ENCODE peak calls at places on chromosome 13, in eight cellular contexts. Y is fibroblast of lung, M is transverse colon, G is RWPE1, P is colonic mucosa, L is WTC11, B is psoas muscle, V is astrocyte of the cerebellum. T is an unnamed sample.
A peak's percentile ranks its signal among the peaks of the same experiment; 100 is the strongest.

GRCh38 chr13:31049833-31050232 is 111.9 kb downstream of the HSPH1 start:
- DNase-seq in Y (no peak), M (no peak), G (no peak), P (no peak), L (no peak), B (peak; percentile 61), V (no peak), T (no peak)

GRCh38 chr13:106096661-106097092 is 438.8 kb downstream of the EFNB2 start:
- DNase-seq in Y (no peak), M (no peak), G (peak; percentile 30), P (no peak), L (no peak), B (no peak), V (no peak), T (no peak)

GRCh38 chr13:113591750-113592149 is 7.2 kb downstream of the TFDP1 start:
- DNase-seq in Y (no peak), M (peak; percentile 1), G (no peak), P (peak; percentile 5), L (no peak), B (peak; percentile 12), V (no peak), T (no peak)

GRCh38 chr13:50403311-50403710 is 388.1 kb downstream of the KCNRG start:
- DNase-seq in Y (no peak), M (no peak), G (no peak), P (no peak), L (no peak), B (no peak), V (no peak), T (no peak)

GRCh38 chr13:26540319-26540718 is 17.2 kb upstream of the WASF3 start:
- DNase-seq in Y (no peak), M (no peak), G (no peak), P (no peak), L (no peak), B (peak; percentile 58), V (no peak), T (no peak)

GRCh38 chr13:32253911-32254399 is 61.2 kb downstream of the ZAR1L start:
- DNase-seq in Y (no peak), M (no peak), G (no peak), P (peak; percentile 52), L (no peak), B (no peak), V (no peak), T (no peak)

GRCh38 chr13:98216135-98216565 is 39.1 kb upstream of the RNF113B start:
- DNase-seq in Y (peak; percentile 91), M (no peak), G (no peak), P (no peak), L (no peak), B (peak; percentile 63), V (peak; percentile 82), T (no peak)

GRCh38 chr13:80497978-80498377 is 157.1 kb upstream of the SPRY2 start:
- DNase-seq in Y (no peak), M (no peak), G (no peak), P (no peak), L (no peak), B (no peak), V (no peak), T (no peak)

GRCh38 chr13:44052843-44053607 is 173.3 kb downstream of the LACC1 start:
- DNase-seq in Y (peak; percentile 70), M (peak; percentile 17), G (no peak), P (no peak), L (peak; percentile 29), B (no peak), V (no peak), T (no peak)

GRCh38 chr13:53398051-53398450 is 369.4 kb downstream of the OLFM4 start:
- DNase-seq in Y (no peak), M (no peak), G (no peak), P (no peak), L (no peak), B (no peak), V (no peak), T (no peak)

GRCh38 chr13:80871481-80871880 is 530.6 kb upstream of the SPRY2 start:
- DNase-seq in Y (peak; percentile 67), M (no peak), G (peak; percentile 13), P (no peak), L (no peak), B (no peak), V (peak; percentile 8), T (no peak)

DNA sequence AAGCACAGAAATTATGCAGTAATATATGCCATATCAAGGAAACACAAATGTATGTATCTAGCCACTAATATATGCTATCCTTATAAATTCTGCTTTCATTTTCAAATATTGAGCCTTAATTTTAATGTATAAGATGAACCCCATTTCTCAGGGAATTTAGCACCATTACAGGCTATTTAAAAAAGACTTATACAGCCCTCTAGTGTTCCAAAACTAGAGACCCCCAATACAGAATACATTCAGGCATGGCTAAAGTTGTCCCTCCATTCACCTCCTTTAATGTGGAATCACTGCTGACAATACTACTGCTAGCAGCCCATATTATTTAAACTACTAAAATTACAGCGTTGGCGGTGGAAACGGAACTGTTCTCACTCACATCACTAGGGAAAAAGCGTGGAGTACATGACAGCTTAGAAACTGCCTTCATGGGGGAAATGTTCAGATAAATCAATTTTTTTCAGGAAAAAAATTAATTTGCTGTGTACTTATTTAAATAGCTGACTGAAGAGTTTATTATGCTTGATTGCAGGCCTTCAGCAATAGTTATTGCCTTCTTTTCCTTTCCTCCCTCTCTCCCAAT is 541.0 kb downstream of the PCDH9 start:
- DNase-seq in Y (peak; percentile 10), M (no peak), G (no peak), P (no peak), L (no peak), B (no peak), V (no peak), T (no peak)
- TF ChIP-seq CTCF in Y (peak; percentile 33), M (no peak), G (no peak), P (no peak), L (no peak), B (peak; percentile 17), V (peak; percentile 40), T (no peak)

GRCh38 chr13:39317284-39317683 is 279.0 kb downstream of the NHLRC3 start:
- DNase-seq in Y (peak; percentile 61), M (peak; percentile 11), G (no peak), P (no peak), L (no peak), B (peak; percentile 64), V (peak; percentile 42), T (no peak)
- TF ChIP-seq CTCF in Y (no peak), M (no peak), G (no peak), P (no peak), L (no peak), B (no peak), V (no peak), T (no peak)

GRCh38 chr13:24541127-24541475 is 28.5 kb upstream of the PARP4 start:
- DNase-seq in Y (no peak), M (no peak), G (no peak), P (no peak), L (no peak), B (no peak), V (no peak), T (peak; percentile 27)
- TF ChIP-seq CTCF in Y (no peak), M (no peak), G (no peak), P (no peak), L (no peak), B (no peak), V (no peak), T (no peak)

GRCh38 chr13:39417643-39418042 is 185.3 kb downstream of the LHFPL6 start:
- DNase-seq in Y (peak; percentile 85), M (no peak), G (peak; percentile 8), P (no peak), L (peak; percentile 31), B (no peak), V (peak; percentile 16), T (no peak)

GRCh38 chr13:39415403-39415802 is 187.6 kb downstream of the LHFPL6 start:
- DNase-seq in Y (peak; percentile 47), M (no peak), G (peak; percentile 6), P (peak; percentile 20), L (peak; percentile 56), B (peak; percentile 70), V (no peak), T (no peak)

GRCh38 chr13:39419068-39419467 is 183.9 kb downstream of the LHFPL6 start:
- DNase-seq in Y (no peak), M (no peak), G (no peak), P (no peak), L (no peak), B (no peak), V (no peak), T (no peak)

GRCh38 chr13:39418424-39418823 is 184.6 kb downstream of the LHFPL6 start:
- DNase-seq in Y (no peak), M (no peak), G (no peak), P (no peak), L (no peak), B (no peak), V (no peak), T (no peak)

DNA sequence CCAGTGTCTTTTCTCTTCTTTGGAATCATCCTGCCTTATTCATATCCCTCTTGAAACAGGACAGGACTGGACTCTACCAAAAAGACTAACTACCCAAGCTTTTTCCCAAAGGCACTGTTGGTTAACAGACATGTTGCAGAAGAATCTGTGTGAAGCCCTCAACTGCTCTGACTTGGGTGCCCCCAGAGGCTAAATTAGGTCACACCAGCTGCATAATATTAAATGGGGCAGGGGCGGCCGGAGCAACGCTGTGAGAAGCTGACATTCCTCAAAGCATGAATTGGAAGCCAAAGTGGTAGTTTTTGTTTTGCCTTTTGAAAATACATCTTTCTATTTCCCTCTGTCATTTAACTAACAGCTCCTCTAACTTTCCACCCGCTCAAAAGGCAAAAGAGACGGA is 185.9 kb downstream of the LHFPL6 start:
- DNase-seq in Y (no peak), M (no peak), G (no peak), P (no peak), L (peak; percentile 45), B (no peak), V (no peak), T (no peak)
- TF ChIP-seq CTCF in Y (peak; percentile 25), M (no peak), G (no peak), P (no peak), L (peak; percentile 18), B (no peak), V (peak; percentile 28), T (no peak)

T was measured in GM20000.